ENCODE peak calls at places on chromosome 20, in eight cellular contexts. E, Q, W, B, G, O, M and J are unnamed samples.

GRCh38 chr20:19653328-19653727 is 104.7 kb upstream of the RIN2 start:
- DNase-seq in W (no peak), O (no peak), B (no peak), G (no peak), M (no peak), Q (no peak), E (no peak), J (no peak)

GRCh38 chr20:33668087-33668790 is 1.5 kb downstream of the ACTL10 start:
- DNase-seq in M (peak; percentile 92), O (peak; percentile 88), W (peak; percentile 93), E (peak; percentile 91), B (no peak), G (peak; percentile 91), Q (peak; percentile 51), J (no peak)

GRCh38 chr20:46784450-46785127 is 75.1 kb downstream of the SLC2A10 start:
- DNase-seq in Q (no peak), W (no peak), E (no peak), B (no peak), O (no peak), M (no peak), G (no peak), J (no peak)

GRCh38 chr20:62359491-62360121 is 7.5 kb downstream of the LAMA5 start:
- DNase-seq in B (no peak), Q (peak; percentile 95), O (no peak), M (no peak), E (no peak), G (peak; percentile 55), W (peak; percentile 75), J (peak; percentile 36)

GRCh38 chr20:20024942-20025341 is 7.8 kb downstream of the NAA20 start:
- DNase-seq in E (no peak), B (no peak), Q (no peak), G (no peak), M (no peak), W (no peak), O (no peak), J (no peak)

GRCh38 chr20:45500022-45500421 is 15.4 kb downstream of the SPINT3 start:
- DNase-seq in W (no peak), B (no peak), Q (no peak), O (no peak), M (no peak), G (no peak), E (no peak), J (no peak)

GRCh38 chr20:48679603-48680002 is 148.2 kb downstream of the PREX1 start:
- DNase-seq in O (no peak), Q (peak; percentile 18), B (no peak), M (no peak), G (no peak), E (no peak), W (no peak), J (no peak)

GRCh38 chr20:25251558-25251957 is 3.7 kb downstream of the PYGB start:
- DNase-seq in O (no peak), W (no peak), Q (no peak), E (peak; percentile 47), B (no peak), M (peak; percentile 1), G (no peak), J (no peak)

GRCh38 chr20:49103019-49103418 is 56.9 kb downstream of the CSE1L start:
- DNase-seq in G (no peak), B (no peak), Q (no peak), O (no peak), M (no peak), E (no peak), W (no peak), J (no peak)

GRCh38 chr20:20410678-20411077 is 42.8 kb downstream of the INSM1 start:
- DNase-seq in E (no peak), G (no peak), Q (no peak), O (peak; percentile 78), W (no peak), M (peak; percentile 66), B (peak; percentile 17), J (peak; percentile 32)

GRCh38 chr20:9409352-9409751 is 105.0 kb upstream of the LAMP5 start:
- DNase-seq in W (no peak), E (no peak), Q (no peak), B (no peak), G (no peak), O (no peak), M (no peak), J (no peak)

GRCh38 chr20:40016359-40016758 is 672.7 kb downstream of the MAFB start:
- DNase-seq in O (no peak), B (no peak), E (no peak), M (no peak), G (no peak), Q (no peak), W (no peak), J (no peak)

GRCh38 chr20:3045816-3046676 is at the start of gene MRPS26:
- DNase-seq in E (peak; percentile 91), Q (peak; percentile 93), W (peak; percentile 93), G (peak; percentile 94), O (peak; percentile 91), B (peak; percentile 63), M (peak; percentile 96), J (peak; percentile 90)

DNA sequence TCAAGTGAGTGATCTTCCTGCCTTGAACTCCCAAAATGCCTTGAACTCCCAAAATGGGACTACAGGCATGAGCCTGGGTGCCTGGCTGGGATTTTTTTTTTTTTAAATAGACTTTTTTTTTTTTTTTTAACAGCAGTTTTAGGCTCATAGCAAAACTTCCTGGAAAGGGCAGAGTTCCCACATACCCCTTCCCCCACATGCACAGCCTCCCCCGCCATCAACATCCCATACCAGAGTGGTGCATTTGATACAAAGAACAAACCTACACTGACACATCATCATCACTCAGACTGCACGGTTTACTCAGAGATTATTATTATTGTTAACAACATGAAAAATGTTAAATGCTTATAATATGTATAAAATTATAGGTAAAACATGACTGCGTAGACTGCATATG is 26.0 kb downstream of the UQCC1 start:
- DNase-seq in Q (no peak), M (no peak), E (no peak), B (no peak), O (no peak), G (no peak), W (no peak), J (no peak)
- H3K4me1 ChIP-seq in Q (peaks cover 15% of the 10 kb centered on the region), M (no peaks in the 10 kb centered on the region), E (no peaks in the 10 kb centered on the region), B (no peaks in the 10 kb centered on the region), O (peaks cover 7% of the 10 kb centered on the region), G (peaks cover 4% of the 10 kb centered on the region), W (no peaks in the 10 kb centered on the region), J (no peaks in the 10 kb centered on the region)

GRCh38 chr20:11769825-11770224 is 147.9 kb upstream of the BTBD3 start:
- DNase-seq in Q (no peak), E (no peak), O (no peak), B (no peak), W (no peak), M (no peak), G (no peak), J (no peak)
- TF ChIP-seq EP300 in Q (no peak), E (no peak), O (no peak), B (no peak), W (no peak), M (no peak), G (no peak), J (no peak)

DNA sequence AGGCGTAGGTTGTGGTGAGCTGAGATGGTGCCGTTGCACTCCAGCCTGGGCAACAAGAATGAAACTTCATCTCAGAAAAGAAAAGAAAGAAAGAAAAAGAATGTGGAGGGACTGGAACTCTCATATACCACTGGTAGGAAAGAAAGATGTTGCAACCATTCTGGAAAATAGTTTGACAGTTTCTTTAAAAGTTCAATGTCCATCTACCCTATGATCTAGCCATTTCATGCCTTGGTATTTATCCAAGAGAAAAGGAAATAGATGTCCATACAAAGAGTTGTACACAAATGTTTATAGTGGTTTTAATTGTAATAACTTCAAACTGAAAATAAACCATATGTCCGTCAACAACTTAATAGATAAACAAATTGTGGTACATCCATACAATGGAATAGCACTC is 190.1 kb upstream of the ZNF217 start:
- DNase-seq in G (no peak), O (no peak), Q (no peak), W (no peak), E (no peak), B (no peak), M (no peak), J (no peak)
- H3K27ac ChIP-seq in G (no peak overlapping the region), O (no peak overlapping the region), Q (no peak overlapping the region), W (no peak overlapping the region), E (no peak overlapping the region), B (no peak overlapping the region), M (no peak overlapping the region), J (no peak overlapping the region)

DNA sequence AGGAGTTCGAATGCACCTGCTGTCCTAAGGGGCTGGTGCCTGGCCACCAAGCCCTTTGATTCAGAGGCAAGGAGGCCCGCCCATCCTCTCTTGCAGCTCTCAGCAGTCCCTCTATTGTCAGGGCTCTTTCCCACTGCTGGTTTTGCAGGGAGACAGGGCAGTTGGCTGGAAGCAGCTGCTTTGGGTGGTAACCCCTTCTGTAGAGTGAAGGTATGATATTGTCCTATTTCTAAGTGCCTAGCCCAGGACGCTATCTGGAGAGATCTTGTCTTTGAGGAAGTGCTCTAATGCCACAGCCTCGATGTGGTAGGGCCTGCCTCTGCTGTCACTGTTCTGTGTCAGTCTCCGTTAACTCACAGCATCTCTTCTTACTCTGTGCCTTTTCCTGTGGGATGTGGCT is 5.6 kb downstream of the PLCG1 start:
- DNase-seq in B (no peak), Q (no peak), W (no peak), O (no peak), G (peak; percentile 51), E (no peak), M (no peak), J (no peak)
- H3K4me1 ChIP-seq in B (peaks cover 20% of the 10 kb centered on the region), Q (peaks cover 7% of the 10 kb centered on the region), W (no peaks in the 10 kb centered on the region), O (peaks cover 91% of the 10 kb centered on the region), G (peaks cover 91% of the 10 kb centered on the region), E (peaks cover 90% of the 10 kb centered on the region), M (peaks cover 52% of the 10 kb centered on the region), J (peaks cover 47% of the 10 kb centered on the region)

DNA sequence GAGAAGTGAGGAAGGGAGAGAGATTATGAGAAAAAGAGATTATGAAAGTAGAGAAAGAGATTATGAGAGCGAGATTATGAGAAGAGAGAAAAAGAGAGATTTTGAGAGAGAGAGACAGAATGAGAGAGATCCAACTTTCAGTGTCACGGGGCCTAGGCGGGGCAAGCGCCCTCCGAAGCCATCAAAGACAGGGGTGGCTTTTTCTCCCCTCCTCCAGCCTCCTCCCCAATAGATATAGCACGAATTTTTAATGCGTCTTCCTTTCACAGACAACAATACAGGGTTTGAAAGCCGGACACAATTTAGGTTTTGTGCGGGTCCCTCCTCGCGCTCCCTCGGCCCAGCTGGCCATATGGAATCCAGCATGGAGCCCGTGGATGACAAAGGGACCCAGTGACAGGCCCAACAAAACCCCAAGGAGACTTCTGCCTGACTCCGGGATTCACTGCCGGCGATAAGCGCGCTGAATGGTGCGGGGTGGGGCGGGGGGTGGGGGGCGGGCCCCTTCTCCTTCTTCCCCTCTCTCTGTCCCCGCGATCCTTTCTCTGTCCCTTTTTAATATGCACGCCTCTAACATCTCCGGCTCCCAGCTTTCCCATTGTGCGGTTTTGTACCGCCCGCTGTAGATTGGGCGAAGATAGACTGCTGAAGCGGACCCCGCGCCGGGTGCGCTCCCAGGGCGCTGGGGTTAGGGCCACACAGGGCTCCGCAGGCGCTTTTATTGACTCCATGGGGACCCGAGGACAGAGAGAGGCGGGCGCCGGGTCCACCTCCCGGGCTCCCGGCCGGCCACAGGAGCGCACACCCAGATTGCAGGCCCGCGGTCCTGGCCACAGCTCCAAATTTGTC is 5.4 kb downstream of the NKX2-2 start:
- DNase-seq in W (no peak), O (no peak), M (peak; percentile 20), B (no peak), Q (no peak), G (no peak), E (no peak), J (no peak)
- TF ChIP-seq EP300 in W (no peak), O (no peak), M (no peak), B (no peak), Q (no peak), G (no peak), E (no peak), J (no peak)